ENCODE peak calls at places on chromosomes 1 and 21, in five cellular contexts. I, J, L, N and D are unnamed samples.

GRCh38 chr1:4624141-4624715 is 30.2 kb upstream of the AJAP1 start:
- DNase-seq in J (no peak), L (no peak), I (no peak), N (no peak), D (peak; percentile 54)

GRCh38 chr1:42952353-42953001 is 6.2 kb downstream of the SLC2A1 start:
- DNase-seq in N (peak; percentile 91), I (no peak), L (no peak), J (no peak), D (no peak)

GRCh38 chr1:91803847-91804545 is 82.0 kb downstream of the TGFBR3 start:
- DNase-seq in L (no peak), J (peak; percentile 72), I (no peak), N (peak; percentile 83), D (no peak)

GRCh38 chr1:222048030-222048632 is 306.2 kb upstream of the DUSP10 start:
- DNase-seq in I (no peak), N (no peak), J (no peak), L (no peak), D (no peak)

GRCh38 chr1:244461254-244462071 is at the start of gene CATSPERE:
- DNase-seq in J (peak; percentile 78), N (no peak), L (peak; percentile 73), I (peak; percentile 93), D (peak; percentile 93)

GRCh38 chr1:23103001-23103879 is 65.4 kb downstream of the LUZP1 start:
- DNase-seq in L (no peak), I (peak; percentile 73), N (peak; percentile 82), J (peak; percentile 14), D (no peak)

GRCh38 chr1:186843261-186843660 is 14.5 kb downstream of the PLA2G4A start:
- DNase-seq in L (no peak), N (no peak), I (no peak), J (no peak), D (no peak)

GRCh38 chr21:36788116-36788515 is 89.2 kb downstream of the SIM2 start:
- DNase-seq in I (no peak), L (no peak), N (no peak), J (no peak), D (no peak)

GRCh38 chr1:184792450-184792969 is 37.9 kb upstream of the EDEM3 start:
- DNase-seq in L (no peak), N (no peak), I (peak; percentile 90), J (peak; percentile 80), D (peak; percentile 94)

GRCh38 chr1:229028509-229028908 is 242.4 kb upstream of the RAB4A start:
- DNase-seq in J (no peak), L (no peak), I (no peak), N (no peak), D (no peak)

GRCh38 chr1:55304306-55304705 is 89.1 kb upstream of the USP24 start:
- DNase-seq in J (no peak), I (no peak), N (no peak), L (no peak), D (no peak)

GRCh38 chr1:5891736-5892135 is 100.5 kb downstream of the NPHP4 start:
- DNase-seq in L (no peak), I (no peak), N (no peak), J (no peak), D (no peak)

DNA sequence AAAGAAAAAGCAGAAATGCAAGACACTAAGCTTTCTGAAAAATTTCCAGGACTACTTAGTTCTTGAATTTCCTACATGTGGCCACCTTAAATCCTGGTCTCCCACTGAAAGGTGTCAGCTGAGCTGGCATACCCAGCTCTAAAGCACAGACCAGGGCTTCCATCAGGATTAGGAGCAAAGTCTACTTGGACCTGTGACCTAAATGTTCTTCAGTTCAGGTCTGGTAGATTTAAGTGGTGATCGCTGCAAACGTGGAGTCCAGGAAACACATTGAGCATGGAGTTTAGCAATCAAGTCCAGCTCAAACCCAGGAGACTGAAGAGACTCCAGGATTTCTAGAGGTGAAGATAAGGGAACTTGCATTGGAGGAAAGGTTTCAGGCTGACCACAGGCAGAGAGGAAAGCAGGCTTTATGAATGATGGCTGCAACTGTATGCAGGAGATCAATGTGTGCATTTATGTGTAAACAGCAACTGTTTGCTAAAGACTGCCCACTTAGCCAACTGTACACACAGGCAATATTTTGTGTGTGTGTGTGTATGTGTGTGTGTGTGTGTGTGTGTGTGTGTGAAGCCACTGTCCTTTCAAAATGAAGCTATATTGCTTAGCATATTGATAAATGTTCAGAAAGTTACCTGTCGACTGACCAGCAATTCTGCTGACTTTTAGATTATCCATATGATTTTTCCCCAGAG is 75.2 kb downstream of the LMX1A start:
- DNase-seq in L (no peak), J (no peak), N (no peak), I (no peak), D (no peak)
- TF ChIP-seq POLR2AphosphoS5 in L (no peak), J (no peak), N (no peak), I (no peak), D (no peak)

GRCh38 chr1:67687649-67688048 is 2.6 kb downstream of the GADD45A start:
- DNase-seq in L (no peak), J (peak; percentile 87), I (no peak), N (peak; percentile 65), D (no peak)
- H3K4me3 ChIP-seq in L (no peak overlapping the region), J (peak overlapping the region; percentile 90), I (peak overlapping the region; percentile 85), N (peak overlapping the region; percentile 93), D (no peak overlapping the region)

GRCh38 chr1:177340601-177341067 is 169.9 kb downstream of the BRINP2 start:
- DNase-seq in N (no peak), J (no peak), I (no peak), L (no peak), D (no peak)

GRCh38 chr1:177343445-177343844 is 172.7 kb downstream of the BRINP2 start:
- DNase-seq in N (no peak), I (no peak), L (no peak), J (no peak), D (no peak)

GRCh38 chr1:177346960-177347359 is 176.2 kb downstream of the BRINP2 start:
- DNase-seq in N (no peak), J (no peak), L (no peak), I (no peak), D (no peak)

GRCh38 chr1:177338376-177338775 is 167.6 kb downstream of the BRINP2 start:
- DNase-seq in J (no peak), I (no peak), N (no peak), L (no peak), D (no peak)

DNA sequence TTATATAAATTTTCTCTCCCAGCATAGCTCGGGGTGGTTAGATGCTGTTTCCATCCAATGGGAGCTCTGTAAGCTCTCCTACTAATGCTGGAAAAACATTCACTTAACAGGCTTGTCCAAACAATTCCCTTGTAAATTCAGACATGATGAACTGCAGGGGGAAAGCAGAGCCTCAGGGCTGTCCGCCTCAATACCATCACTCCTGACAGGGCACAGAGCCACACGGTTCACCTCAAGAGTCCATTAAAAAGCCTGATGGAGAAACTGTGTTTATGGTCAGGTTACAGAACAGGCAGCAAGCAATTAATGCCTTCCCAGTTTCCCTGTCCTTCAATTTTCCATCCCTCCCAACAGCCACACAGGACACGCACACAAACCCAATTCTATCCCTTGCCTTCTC is 171.0 kb downstream of the BRINP2 start:
- DNase-seq in N (no peak), J (no peak), L (no peak), I (no peak), D (peak; percentile 69)
- H3K27me3 ChIP-seq in N (no peaks in the 10 kb centered on the region), J (no peaks in the 10 kb centered on the region), L (no peaks in the 10 kb centered on the region), I (no peaks in the 10 kb centered on the region), D (no peaks in the 10 kb centered on the region)

GRCh38 chr21:41478319-41479177 is 29.4 kb downstream of the TMPRSS2 start:
- DNase-seq in L (peak; percentile 70), I (no peak), N (no peak), J (no peak), D (no peak)
- TF ChIP-seq POLR2AphosphoS5 in L (no peak), I (no peak), N (no peak), J (no peak), D (no peak)

DNA sequence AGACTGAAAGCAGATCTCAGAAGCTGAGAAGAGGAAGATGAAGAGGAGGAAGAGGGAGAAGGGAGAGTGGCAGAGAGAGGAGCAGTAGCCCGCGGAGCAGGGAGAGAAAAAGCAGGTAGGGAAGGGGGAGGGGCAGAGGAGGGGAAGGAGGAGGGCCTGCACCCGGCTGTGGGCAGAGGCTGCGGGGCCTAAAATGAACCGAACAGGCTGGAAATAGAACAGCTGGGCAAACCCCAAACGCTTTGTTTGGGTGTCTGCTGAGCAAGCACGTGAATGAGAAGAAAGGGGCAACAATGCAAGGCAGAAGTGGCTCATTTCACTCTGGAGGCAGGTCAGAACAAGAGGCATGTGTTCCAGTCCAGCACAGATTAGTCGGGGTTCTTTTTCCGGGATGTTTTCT is 33.5 kb downstream of the KCNC4 start:
- DNase-seq in J (peak; percentile 63), L (no peak), I (no peak), N (no peak), D (peak; percentile 32)
- H3K4me3 ChIP-seq in J (no peak overlapping the region), L (no peak overlapping the region), I (no peak overlapping the region), N (no peak overlapping the region), D (no peak overlapping the region)

DNA sequence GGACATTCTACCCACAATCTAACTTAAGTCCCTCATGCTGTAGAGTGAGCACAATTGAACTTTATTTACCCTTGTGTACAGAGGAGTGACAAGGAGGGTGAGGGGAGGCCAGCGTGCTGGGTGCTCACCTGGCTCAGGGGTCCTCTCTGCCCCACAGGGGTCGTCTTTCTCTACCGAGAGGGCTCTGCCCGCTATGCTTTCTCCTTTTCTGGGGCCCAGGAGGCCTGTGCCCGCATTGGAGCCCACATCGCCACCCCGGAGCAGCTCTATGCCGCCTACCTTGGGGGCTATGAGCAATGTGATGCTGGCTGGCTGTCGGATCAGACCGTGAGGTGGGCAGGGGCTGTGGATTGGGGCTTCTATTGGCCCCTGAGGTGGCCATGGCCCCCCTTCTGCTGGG is 5.4 kb downstream of the BCAN start:
- DNase-seq in N (no peak), J (no peak), L (no peak), I (no peak), D (no peak)
- H3K27me3 ChIP-seq in N (no peaks in the 10 kb centered on the region), J (peaks cover 29% of the 10 kb centered on the region), L (peaks cover 2% of the 10 kb centered on the region), I (peaks cover 52% of the 10 kb centered on the region), D (peaks cover 92% of the 10 kb centered on the region)

GRCh38 chr1:2382621-2383361 is 8.6 kb downstream of the MORN1 start:
- DNase-seq in I (peak; percentile 29), L (no peak), J (no peak), N (peak; percentile 67), D (peak; percentile 67)

GRCh38 chr1:2380816-2381591 is 10.3 kb downstream of the MORN1 start:
- DNase-seq in L (no peak), I (no peak), N (no peak), J (no peak), D (peak; percentile 66)

GRCh38 chr1:2383576-2383975 is 7.8 kb downstream of the MORN1 start:
- DNase-seq in I (no peak), L (no peak), N (no peak), J (no peak), D (peak; percentile 57)

GRCh38 chr1:2379733-2380404 is 11.5 kb downstream of the MORN1 start:
- DNase-seq in N (no peak), I (no peak), L (no peak), J (no peak), D (peak; percentile 54)

GRCh38 chr1:2381741-2382620 is 9.4 kb downstream of the MORN1 start:
- DNase-seq in L (peak; percentile 69), N (peak; percentile 84), J (peak; percentile 70), I (peak; percentile 65), D (peak; percentile 93)
- TF ChIP-seq POLR2AphosphoS5 in L (peak; percentile 81), N (no peak), J (no peak), I (peak; percentile 22), D (no peak)

DNA sequence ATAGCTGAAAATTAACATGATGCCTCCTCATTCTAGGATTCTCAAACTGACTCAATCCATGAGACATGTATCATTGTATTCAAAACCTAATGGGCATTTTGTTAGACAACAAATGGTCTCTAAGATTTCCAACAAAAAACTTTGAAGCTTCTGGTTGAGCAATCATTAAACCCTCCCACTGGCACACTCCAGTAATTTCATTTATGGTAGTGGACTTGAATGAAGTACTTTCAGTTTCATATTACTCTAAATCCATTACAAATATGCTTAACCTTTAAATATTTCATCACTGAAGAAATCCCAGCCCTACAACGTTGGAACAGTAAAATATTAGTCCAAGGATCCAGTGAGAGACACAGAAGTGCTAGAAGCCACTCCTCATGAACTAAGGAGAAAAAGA is 43.5 kb downstream of the GBP6 start:
- DNase-seq in L (no peak), N (no peak), J (no peak), I (no peak), D (no peak)
- H3K4me3 ChIP-seq in L (peak overlapping the region; percentile 40), N (no peak overlapping the region), J (no peak overlapping the region), I (no peak overlapping the region), D (peak overlapping the region; percentile 31)